ENCODE peak calls at places on chromosomes 4 and X, in five cellular contexts. Z is neural progenitor cell, T is SJSA1, L is SK-N-SH, S is right atrium auricular region. H is an unnamed sample.

GRCh38 chrX:2928583-2929434 is at the start of gene ARSD:
- DNase-seq in Z (peak; percentile 95), T (peak; percentile 83), S (peak; percentile 88), L (peak; percentile 86), H (peak; percentile 61)

GRCh38 chrX:64334467-64334866 is 60.8 kb downstream of the MTMR8 start:
- DNase-seq in S (no peak), Z (peak; percentile 31), L (no peak), T (no peak), H (no peak)

GRCh38 chr4:139593091-139593564 is 37.1 kb upstream of the SETD7 start:
- DNase-seq in L (no peak), Z (no peak), S (peak; percentile 50), T (peak; percentile 60), H (no peak)

GRCh38 chr4:86926428-86927086 is 8.3 kb upstream of the AFF1 start:
- DNase-seq in Z (no peak), L (no peak), S (no peak), T (peak; percentile 49), H (no peak)

GRCh38 chr4:22634541-22635181 is 58.1 kb upstream of the GBA3 start:
- DNase-seq in T (no peak), S (no peak), L (no peak), Z (no peak), H (no peak)

GRCh38 chr4:145541266-145541770 is 59.7 kb downstream of the SMAD1 start:
- DNase-seq in Z (peak; percentile 21), T (no peak), L (no peak), S (no peak), H (no peak)

GRCh38 chr4:16794816-16795445 is 103.5 kb downstream of the LDB2 start:
- DNase-seq in Z (peak; percentile 77), S (peak; percentile 72), T (peak; percentile 69), L (peak; percentile 45), H (peak; percentile 58)

GRCh38 chrX:104806346-104806745 is 240.3 kb downstream of the IL1RAPL2 start:
- DNase-seq in T (no peak), Z (peak; percentile 28), L (no peak), S (no peak), H (no peak)

GRCh38 chrX:153700967-153701366 is 13.2 kb downstream of the SLC6A8 start:
- DNase-seq in Z (no peak), S (no peak), L (no peak), T (no peak), H (no peak)

GRCh38 chrX:153702350-153703035 is 14.8 kb downstream of the SLC6A8 start:
- DNase-seq in T (no peak), L (no peak), Z (no peak), S (no peak), H (no peak)

GRCh38 chrX:153701706-153702105 is 14.0 kb downstream of the SLC6A8 start:
- DNase-seq in Z (no peak), S (no peak), T (no peak), L (no peak), H (no peak)

GRCh38 chrX:153697924-153698865 is 10.5 kb downstream of the SLC6A8 start:
- DNase-seq in T (no peak), L (no peak), Z (no peak), S (no peak), H (no peak)

DNA sequence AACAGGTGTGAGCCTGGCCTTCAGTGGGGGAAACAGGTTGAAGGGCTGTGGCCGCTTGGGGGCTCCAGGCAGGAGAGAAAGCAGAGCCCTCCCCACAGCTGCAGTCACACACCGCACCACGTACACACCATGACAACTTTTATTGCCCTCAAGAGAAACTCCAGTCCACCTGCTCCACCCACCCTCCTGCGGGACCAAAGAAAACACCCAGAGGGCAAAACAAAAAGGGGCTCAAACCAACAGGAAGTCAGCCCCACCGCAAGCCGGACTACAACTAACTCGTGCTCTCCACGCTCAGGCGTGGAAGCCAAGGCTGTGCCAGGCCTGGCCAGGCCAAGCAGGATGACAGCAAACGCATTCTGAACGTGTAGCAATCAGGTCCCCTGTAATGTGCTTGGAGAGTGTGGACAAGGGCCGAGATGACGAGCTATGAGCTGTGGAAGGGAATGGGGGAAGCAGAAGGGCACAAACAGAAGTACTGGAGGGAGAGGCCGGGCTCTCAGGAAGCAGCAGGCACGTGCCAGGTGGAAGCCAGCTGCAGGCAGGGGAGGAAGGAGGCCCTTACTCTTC is 12.7 kb downstream of the SLC6A8 start:
- DNase-seq in Z (no peak), L (no peak), T (no peak), S (no peak), H (no peak)
- H3K36me3 ChIP-seq in Z (no peaks in the 10 kb centered on the region), L (peaks cover 4% of the 10 kb centered on the region), T (no peaks in the 10 kb centered on the region), S (peaks cover 11% of the 10 kb centered on the region), H (peaks cover 14% of the 10 kb centered on the region)

DNA sequence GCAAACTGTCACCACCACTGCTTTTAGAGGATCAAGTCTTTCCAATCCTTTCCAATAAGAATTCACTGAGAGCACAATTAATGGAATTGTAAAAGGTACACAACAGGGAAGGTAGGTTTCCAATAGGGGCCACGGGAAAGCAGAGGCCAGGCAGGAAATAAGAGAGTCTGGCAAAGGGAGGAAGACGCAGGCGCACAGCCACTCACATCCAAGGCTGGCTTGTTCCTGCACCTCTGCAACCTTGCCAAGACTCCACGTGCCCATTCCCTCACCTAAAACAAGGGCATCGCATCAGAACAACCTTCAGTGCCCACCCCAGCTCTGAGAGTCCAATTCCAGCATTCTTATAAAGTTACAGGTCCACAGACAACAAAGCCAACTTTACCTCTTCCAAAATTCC is 81.2 kb downstream of the AFAP1 start:
- DNase-seq in S (no peak), T (no peak), L (no peak), Z (no peak), H (no peak)
- H3K27ac ChIP-seq in S (no peak overlapping the region), T (peak overlapping the region; percentile 80), L (peak overlapping the region; percentile 85), Z (no peak overlapping the region), H (no peak overlapping the region)

GRCh38 chr4:1969928-1970723 is 38.6 kb downstream of the NELFA start:
- DNase-seq in T (no peak), Z (no peak), S (no peak), L (no peak), H (no peak)

GRCh38 chr4:1970926-1971325 is 37.8 kb downstream of the NELFA start:
- DNase-seq in S (no peak), Z (no peak), T (no peak), L (no peak), H (no peak)

GRCh38 chr4:1967512-1968149 is 41.1 kb downstream of the NELFA start:
- DNase-seq in T (no peak), L (peak; percentile 59), S (no peak), Z (no peak), H (no peak)

GRCh38 chr4:1971456-1972200 is 37.1 kb downstream of the NELFA start:
- DNase-seq in T (no peak), S (no peak), L (no peak), Z (no peak), H (no peak)

DNA sequence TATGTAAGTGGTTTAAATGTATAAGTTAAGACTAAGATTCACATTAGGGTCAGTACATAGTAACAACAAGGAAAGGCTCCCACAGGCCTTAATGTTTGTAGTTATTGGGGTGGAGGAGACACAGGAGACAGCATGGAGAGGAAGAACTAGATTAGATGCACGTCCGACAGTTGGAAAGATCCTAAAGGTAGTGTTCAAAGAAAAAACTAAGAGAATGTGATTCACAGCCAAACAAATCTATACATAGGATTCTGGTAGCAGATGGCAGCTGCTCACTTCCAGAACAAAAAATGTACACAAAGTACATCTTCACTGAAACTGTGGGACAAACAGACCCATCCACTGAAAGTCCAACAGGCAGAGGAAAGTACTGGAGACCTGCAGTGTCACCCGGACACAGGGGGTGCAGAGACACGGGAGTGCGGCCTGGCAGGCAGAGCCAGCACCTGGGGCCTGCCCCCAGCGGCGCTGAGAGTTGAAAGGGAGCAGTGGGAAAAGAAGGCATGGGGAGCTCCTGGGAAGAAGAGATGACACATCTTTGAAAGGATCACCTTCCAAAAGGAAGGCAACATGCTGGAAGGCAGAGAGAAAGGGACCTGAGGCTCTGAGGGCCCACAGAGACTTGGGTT is 40.0 kb downstream of the NELFA start:
- DNase-seq in T (no peak), S (no peak), L (no peak), Z (no peak), H (no peak)
- H3K36me3 ChIP-seq in T (peaks cover 28% of the 10 kb centered on the region), S (peaks cover 3% of the 10 kb centered on the region), L (peaks cover 42% of the 10 kb centered on the region), Z (peaks cover 4% of the 10 kb centered on the region), H (peaks cover 3% of the 10 kb centered on the region)

GRCh38 chr4:66486068-66486467 is 815.8 kb upstream of the EPHA5 start:
- DNase-seq in L (no peak), T (no peak), Z (no peak), S (no peak), H (no peak)

GRCh38 chr4:66489783-66490452 is 819.6 kb upstream of the EPHA5 start:
- DNase-seq in T (peak; percentile 69), L (no peak), Z (no peak), S (no peak), H (no peak)

GRCh38 chr4:66489370-66489769 is 819.1 kb upstream of the EPHA5 start:
- DNase-seq in S (no peak), L (no peak), T (no peak), Z (no peak), H (no peak)
- H3K27ac ChIP-seq in S (no peak overlapping the region), L (no peak overlapping the region), T (peak overlapping the region; percentile 55), Z (no peak overlapping the region), H (no peak overlapping the region)

GRCh38 chr4:25417014-25417413 is 40.0 kb downstream of the ANAPC4 start:
- DNase-seq in Z (no peak), T (no peak), L (no peak), S (no peak), H (no peak)
- H3K36me3 ChIP-seq in Z (peaks cover 35% of the 10 kb centered on the region), T (peaks cover 3% of the 10 kb centered on the region), L (peaks cover 65% of the 10 kb centered on the region), S (peaks cover 41% of the 10 kb centered on the region), H (no peaks in the 10 kb centered on the region)

DNA sequence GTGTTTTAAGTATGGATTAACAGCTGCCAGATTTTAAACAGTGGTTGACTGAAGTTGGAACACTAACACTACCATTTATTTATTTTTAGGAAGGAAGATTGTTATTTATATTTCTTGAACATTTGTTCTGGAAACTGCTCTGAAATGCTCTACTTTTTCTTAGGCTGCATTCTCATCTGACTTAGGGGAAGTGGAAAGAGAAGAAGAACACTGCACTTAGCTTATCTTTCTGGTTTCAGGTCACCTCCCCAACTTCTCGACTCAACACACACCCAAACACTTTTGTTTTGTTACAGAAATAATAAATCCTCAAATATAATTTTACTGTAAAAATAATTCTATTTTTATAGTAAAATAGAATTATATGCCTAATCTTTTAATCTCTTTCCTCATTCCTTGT is 18.6 kb downstream of the BLTP1 start:
- DNase-seq in S (no peak), L (no peak), Z (no peak), T (no peak), H (no peak)
- H3K27ac ChIP-seq in S (no peak overlapping the region), L (no peak overlapping the region), Z (no peak overlapping the region), T (no peak overlapping the region), H (no peak overlapping the region)

DNA sequence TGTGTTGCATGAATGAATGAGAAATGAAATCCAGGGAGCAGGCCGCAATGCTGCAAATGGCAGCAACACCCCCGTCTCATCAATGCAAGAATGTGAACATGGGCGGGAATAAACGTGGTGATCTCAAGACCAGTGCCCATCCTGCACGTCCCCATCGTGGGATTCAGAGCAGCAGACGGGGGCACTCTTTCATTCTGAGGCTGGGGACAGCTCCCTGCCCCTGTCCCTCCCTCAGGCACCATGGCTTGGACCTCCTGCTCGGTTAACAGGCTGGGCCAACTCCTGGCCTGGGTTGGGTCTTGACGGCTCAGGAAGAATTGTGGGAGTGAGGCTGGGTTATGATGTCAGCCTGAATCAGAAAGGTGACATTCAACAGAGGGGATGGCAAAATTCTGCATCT is 78.9 kb downstream of the NSUN7 start:
- DNase-seq in Z (no peak), T (no peak), L (no peak), S (no peak), H (no peak)
- H3K36me3 ChIP-seq in Z (no peaks in the 10 kb centered on the region), T (no peaks in the 10 kb centered on the region), L (peaks cover 52% of the 10 kb centered on the region), S (peaks cover 44% of the 10 kb centered on the region), H (peaks cover 12% of the 10 kb centered on the region)

H was measured in iPS DF 6.9.